ENCODE peak calls at places on chromosomes 13 and 19, in five cellular contexts. P is breast epithelium, U is right lobe of liver, D is gastrocnemius medialis, I is body of pancreas. W is an unnamed sample.
A peak's percentile ranks its signal among the peaks of the same experiment; 100 is the strongest.

GRCh38 chr13:23567792-23568480 is 2.3 kb upstream of the TNFRSF19 start:
- DNase-seq in P (no peak), U (no peak), D (peak; percentile 30), I (no peak), W (no peak)

GRCh38 chr19:49216076-49216475 is 58.5 kb downstream of the TRPM4 start:
- DNase-seq in P (no peak), U (no peak), D (no peak), I (no peak), W (no peak)

GRCh38 chr19:30223866-30224688 is 148.1 kb upstream of the ZNF536 start:
- DNase-seq in P (no peak), U (no peak), D (no peak), I (no peak), W (no peak)

GRCh38 chr13:86653009-86653408 is 853.8 kb upstream of the SLITRK6 start:
- DNase-seq in P (no peak), U (no peak), D (no peak), I (no peak), W (no peak)

GRCh38 chr19:15701757-15702589 is 25.9 kb upstream of the OR10H2 start:
- DNase-seq in P (no peak), U (no peak), D (no peak), I (no peak), W (no peak)

GRCh38 chr19:53960886-53961285 is 1.9 kb upstream of the CACNG8 start:
- DNase-seq in P (no peak), U (no peak), D (no peak), I (no peak), W (no peak)

GRCh38 chr13:30396434-30397075 is 25.7 kb upstream of the UBE2L5 start:
- DNase-seq in P (no peak), U (no peak), D (no peak), I (no peak), W (no peak)

GRCh38 chr13:97122381-97122996 is 99.6 kb upstream of the MBNL2 start:
- DNase-seq in P (no peak), U (no peak), D (no peak), I (no peak), W (no peak)

GRCh38 chr19:2720777-2721569 is at the start of gene DIRAS1:
- DNase-seq in P (no peak), U (no peak), D (no peak), I (no peak), W (no peak)

GRCh38 chr19:40348961-40349507 is 539 bp downstream of the PLD3 start:
- DNase-seq in P (no peak), U (no peak), D (peak; percentile 48), I (peak; percentile 16), W (no peak)

GRCh38 chr13:31476753-31477152 is 262.6 kb upstream of the RXFP2 start:
- DNase-seq in P (no peak), U (no peak), D (no peak), I (no peak), W (no peak)

GRCh38 chr19:4795400-4795799 is 3.9 kb downstream of the FEM1A start:
- DNase-seq in P (no peak), U (no peak), D (peak; percentile 74), I (no peak), W (no peak)

GRCh38 chr19:4539697-4540581 is at the start of gene LRG1:
- DNase-seq in P (no peak), U (peak; percentile 97), D (no peak), I (peak; percentile 96), W (no peak)

GRCh38 chr19:1408300-1409203 is 1.2 kb downstream of the DAZAP1 start:
- DNase-seq in P (no peak), U (no peak), D (peak; percentile 38), I (peak; percentile 49), W (peak; percentile 57)

GRCh38 chr19:19997656-19998268 is 41.5 kb downstream of the ZNF682 start:
- DNase-seq in P (peak; percentile 60), U (no peak), D (no peak), I (peak; percentile 57), W (peak; percentile 17)

GRCh38 chr19:17348700-17349099 is 11.3 kb downstream of the GTPBP3 start:
- DNase-seq in P (no peak), U (peak; percentile 56), D (no peak), I (no peak), W (no peak)

GRCh38 chr19:40633207-40633606 is 32.0 kb downstream of the LTBP4 start:
- DNase-seq in P (no peak), U (no peak), D (no peak), I (no peak), W (no peak)

GRCh38 chr19:5718032-5718578 is 1.8 kb downstream of the LONP1 start:
- DNase-seq in P (no peak), U (no peak), D (no peak), I (no peak), W (no peak)

GRCh38 chr13:73065665-73066350 is 7.0 kb downstream of the KLF5 start:
- DNase-seq in P (no peak), U (no peak), D (no peak), I (peak; percentile 31), W (no peak)

GRCh38 chr19:19315444-19315843 is 4.9 kb downstream of the SUGP1 start:
- DNase-seq in P (no peak), U (no peak), D (no peak), I (no peak), W (no peak)

GRCh38 chr19:9836021-9836420 is 903 bp downstream of the PIN1 start:
- DNase-seq in P (no peak), U (no peak), D (no peak), I (no peak), W (no peak)

GRCh38 chr13:111034811-111035210 is 80.3 kb upstream of the ARHGEF7 start:
- DNase-seq in P (no peak), U (no peak), D (no peak), I (no peak), W (no peak)

GRCh38 chr13:32495429-32495828 is 43.2 kb downstream of the N4BP2L2 start:
- DNase-seq in P (no peak), U (no peak), D (no peak), I (no peak), W (no peak)

GRCh38 chr13:73551736-73552135 is 492.9 kb downstream of the KLF5 start:
- DNase-seq in P (no peak), U (no peak), D (no peak), I (no peak), W (no peak)

GRCh38 chr13:66492479-66492878 is 737.7 kb downstream of the PCDH9 start:
- DNase-seq in P (no peak), U (no peak), D (no peak), I (no peak), W (no peak)

GRCh38 chr19:48558018-48558684 is 6.2 kb downstream of the SULT2B1 start:
- DNase-seq in P (no peak), U (no peak), D (no peak), I (peak; percentile 42), W (no peak)

GRCh38 chr13:41599619-41600018 is 142.3 kb downstream of the RGCC start:
- DNase-seq in P (no peak), U (no peak), D (no peak), I (no peak), W (no peak)

GRCh38 chr13:31706105-31706504 is 33.2 kb upstream of the RXFP2 start:
- DNase-seq in P (no peak), U (peak; percentile 56), D (no peak), I (peak; percentile 11), W (no peak)

GRCh38 chr13:23644527-23644926 is 74.3 kb downstream of the TNFRSF19 start:
- DNase-seq in P (no peak), U (no peak), D (no peak), I (no peak), W (no peak)

GRCh38 chr13:111936267-111936925 is 130.6 kb upstream of the SOX1 start:
- DNase-seq in P (no peak), U (no peak), D (no peak), I (no peak), W (no peak)

GRCh38 chr13:75217949-75218348 is 264.0 kb downstream of the TBC1D4 start:
- DNase-seq in P (no peak), U (no peak), D (no peak), I (no peak), W (no peak)

DNA sequence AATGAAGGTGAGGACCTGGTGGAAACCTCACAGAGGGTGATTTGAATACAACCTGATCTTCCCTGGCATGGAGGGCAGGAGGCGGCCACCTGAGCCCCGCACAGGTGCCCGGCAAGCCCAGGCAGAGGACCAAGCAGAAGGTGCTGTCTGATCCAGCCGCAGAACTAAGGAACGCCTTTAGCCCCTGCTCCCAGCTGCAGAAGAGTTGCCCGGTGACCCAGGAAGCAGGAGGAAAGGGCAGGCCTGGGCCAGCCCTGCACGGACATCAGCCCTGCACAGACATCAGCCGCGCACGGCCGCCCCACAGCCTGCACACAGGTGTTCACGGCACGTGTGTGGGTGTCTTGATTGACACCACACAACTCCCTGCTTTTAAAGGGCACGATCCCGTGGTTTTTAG is 43.1 kb downstream of the RASA3 start:
- DNase-seq in P (no peak), U (peak; percentile 24), D (peak; percentile 6), I (no peak), W (no peak)
- H3K9me3 ChIP-seq in P (no peaks in the 10 kb centered on the region), U (no peaks in the 10 kb centered on the region), D (no peaks in the 10 kb centered on the region), I (no peaks in the 10 kb centered on the region), W (no peaks in the 10 kb centered on the region)

GRCh38 chr19:52366414-52366824 is 3.3 kb upstream of the ZNF880 start:
- DNase-seq in P (no peak), U (no peak), D (no peak), I (no peak), W (no peak)
- H3K9me3 ChIP-seq in P (peaks cover 52% of the 10 kb centered on the region), U (no peaks in the 10 kb centered on the region), D (no peaks in the 10 kb centered on the region), I (peaks cover 2% of the 10 kb centered on the region), W (peaks cover 10% of the 10 kb centered on the region)

DNA sequence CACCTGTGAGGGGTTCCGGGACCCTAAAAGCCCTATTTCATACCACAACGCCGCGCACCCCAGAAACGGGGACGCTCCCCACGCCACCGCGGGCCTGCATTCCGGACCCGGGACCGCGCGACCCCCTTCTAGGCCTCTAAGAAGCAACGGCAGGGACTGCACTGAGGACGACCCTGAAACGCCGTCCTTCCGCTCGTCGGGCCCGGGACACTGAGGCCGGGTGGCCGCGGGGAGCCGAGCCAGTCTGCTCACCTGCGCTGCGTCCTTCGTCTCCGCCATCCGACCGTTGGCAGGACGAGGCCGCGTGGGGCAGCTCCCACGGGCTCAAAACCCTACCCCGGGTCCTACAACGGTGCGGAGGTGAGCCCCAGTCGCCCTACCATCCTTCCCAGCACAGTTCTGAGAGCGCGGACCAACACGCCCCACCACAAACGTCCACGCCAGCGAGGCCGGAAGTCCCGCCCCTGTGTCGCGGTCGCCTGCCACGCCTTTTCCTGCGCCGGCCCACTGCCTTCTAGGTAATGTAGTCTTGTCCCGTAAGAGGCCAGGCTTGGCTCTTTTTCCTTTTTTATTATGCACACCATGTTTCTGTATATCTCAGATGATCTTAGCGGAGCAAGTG is at the start of gene ZNF550:
- DNase-seq in P (peak; percentile 88), U (peak; percentile 91), D (peak; percentile 88), I (peak; percentile 93), W (peak; percentile 75)
- H3K9me3 ChIP-seq in P (peaks cover 43% of the 10 kb centered on the region), U (no peaks in the 10 kb centered on the region), D (no peaks in the 10 kb centered on the region), I (no peaks in the 10 kb centered on the region), W (peaks cover 12% of the 10 kb centered on the region)

DNA sequence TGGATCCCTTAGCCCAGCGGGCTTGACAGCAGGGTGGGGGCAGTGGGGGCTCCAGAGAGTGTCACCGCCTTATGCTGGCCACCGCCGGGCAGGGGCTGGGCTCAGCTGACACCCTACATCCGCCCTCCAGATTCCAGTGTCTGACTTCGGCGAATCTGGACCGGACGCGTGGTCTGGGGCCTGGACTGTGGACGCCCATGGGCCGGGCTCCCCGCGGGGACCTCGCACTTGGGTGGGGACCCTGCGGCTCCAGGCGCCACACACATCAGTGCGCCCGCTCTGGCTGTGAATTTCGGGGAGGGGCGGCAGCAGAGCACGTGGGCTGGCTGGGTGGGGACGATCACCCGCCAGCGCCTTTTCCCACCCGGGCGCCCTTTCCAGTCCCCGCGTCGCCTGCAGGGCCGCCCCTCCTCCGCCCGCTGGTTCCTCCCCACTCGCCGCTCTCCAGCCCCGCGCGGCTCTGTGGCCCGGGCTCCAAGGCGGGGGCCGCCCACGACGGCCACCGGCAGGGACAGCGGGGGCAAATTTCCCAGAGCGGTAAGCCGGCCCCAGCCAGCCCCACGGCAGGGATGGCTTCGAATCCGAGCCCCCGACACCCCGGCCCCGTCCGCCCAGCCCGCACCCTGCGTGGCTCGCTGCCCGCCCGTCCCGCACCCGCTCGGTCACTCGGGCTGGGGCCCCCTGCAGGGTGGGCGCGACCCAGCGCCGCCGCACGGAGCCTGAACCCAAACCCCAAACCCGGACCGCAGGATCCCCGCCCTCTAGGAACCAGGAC is 23.3 kb upstream of the ZNF99 start:
- DNase-seq in P (no peak), U (no peak), D (no peak), I (no peak), W (no peak)
- H3K9me3 ChIP-seq in P (peaks cover 11% of the 10 kb centered on the region), U (no peaks in the 10 kb centered on the region), D (no peaks in the 10 kb centered on the region), I (no peaks in the 10 kb centered on the region), W (peaks cover 3% of the 10 kb centered on the region)

W was measured in T-helper 17 cell.